ENCODE peak calls at places on chromosomes 3 and 15, in ten cellular contexts. Y, T, C, A, D, B, P, E, W and V are unnamed samples.
A peak's percentile ranks its signal among the peaks of the same experiment; 100 is the strongest.

GRCh38 chr15:62099171-62099601 is 32.4 kb downstream of the C2CD4A start:
- DNase-seq in Y (no peak), T (no peak), C (peak; percentile 66), A (no peak), D (no peak), B (peak; percentile 72), P (no peak), E (no peak), W (peak; percentile 39), V (no peak)

GRCh38 chr15:78365931-78366330 is 25.8 kb downstream of the CRABP1 start:
- DNase-seq in Y (no peak), T (no peak), C (no peak), A (no peak), D (no peak), B (no peak), P (no peak), E (no peak), W (no peak), V (no peak)

GRCh38 chr3:4990061-4990460 is 10.8 kb downstream of the BHLHE40 start:
- DNase-seq in Y (no peak), T (no peak), C (peak; percentile 26), A (no peak), D (no peak), B (no peak), P (no peak), E (no peak), W (no peak), V (no peak)

GRCh38 chr3:111936191-111936841 is 42.5 kb upstream of the ABHD10 start:
- DNase-seq in Y (no peak), T (no peak), C (peak; percentile 73), A (no peak), D (no peak), B (peak; percentile 77), P (no peak), E (no peak), W (no peak), V (no peak)

GRCh38 chr3:42421818-42422796 is 11.7 kb upstream of the LYZL4 start:
- DNase-seq in Y (peak; percentile 46), T (no peak), C (no peak), A (no peak), D (no peak), B (no peak), P (no peak), E (no peak), W (no peak), V (no peak)

GRCh38 chr3:152738656-152739055 is 96.3 kb upstream of the P2RY1 start:
- DNase-seq in Y (no peak), T (no peak), C (peak; percentile 60), A (no peak), D (no peak), B (peak; percentile 39), P (no peak), E (no peak), W (no peak), V (no peak)

GRCh38 chr3:44058022-44058867 is 183.4 kb upstream of the TOPAZ1 start:
- DNase-seq in Y (peak; percentile 58), T (peak; percentile 77), C (peak; percentile 69), A (peak; percentile 64), D (no peak), B (peak; percentile 79), P (no peak), E (no peak), W (no peak), V (no peak)

GRCh38 chr3:17110665-17111396 is 226.1 kb downstream of the PLCL2 start:
- DNase-seq in Y (no peak), T (peak; percentile 23), C (no peak), A (no peak), D (no peak), B (no peak), P (no peak), E (no peak), W (no peak), V (no peak)

GRCh38 chr15:71449956-71450355 is 334.7 kb downstream of the THSD4 start:
- DNase-seq in Y (no peak), T (no peak), C (no peak), A (no peak), D (no peak), B (no peak), P (no peak), E (no peak), W (no peak), V (no peak)

GRCh38 chr3:172102123-172102882 is 62.9 kb downstream of the FNDC3B start:
- DNase-seq in Y (no peak), T (peak; percentile 31), C (no peak), A (peak; percentile 51), D (no peak), B (no peak), P (no peak), E (no peak), W (peak; percentile 75), V (no peak)

GRCh38 chr3:105502333-105502732 is 135.6 kb downstream of the ALCAM start:
- DNase-seq in Y (no peak), T (no peak), C (no peak), A (no peak), D (no peak), B (no peak), P (no peak), E (no peak), W (no peak), V (no peak)

GRCh38 chr3:52798978-52799476 is 4.4 kb downstream of the ITIH3 start:
- DNase-seq in Y (peak; percentile 31), T (peak; percentile 55), C (no peak), A (no peak), D (no peak), B (no peak), P (no peak), E (peak; percentile 59), W (peak; percentile 50), V (no peak)

GRCh38 chr15:97566957-97567356 is 393.5 kb upstream of the ARRDC4 start:
- DNase-seq in Y (no peak), T (no peak), C (no peak), A (no peak), D (peak; percentile 43), B (no peak), P (no peak), E (no peak), W (no peak), V (no peak)

GRCh38 chr3:42544492-42545283 is 37.1 kb downstream of the SEC22C start:
- DNase-seq in Y (peak; percentile 39), T (no peak), C (no peak), A (no peak), D (peak; percentile 48), B (peak; percentile 9), P (no peak), E (no peak), W (peak; percentile 84), V (no peak)

GRCh38 chr3:5442786-5443138 is 255.3 kb downstream of the EDEM1 start:
- DNase-seq in Y (no peak), T (no peak), C (no peak), A (no peak), D (no peak), B (no peak), P (no peak), E (no peak), W (no peak), V (no peak)

GRCh38 chr15:72312605-72313447 is 7.1 kb downstream of the CELF6 start:
- DNase-seq in Y (peak; percentile 74), T (peak; percentile 76), C (peak; percentile 74), A (peak; percentile 60), D (peak; percentile 74), B (peak; percentile 50), P (no peak), E (peak; percentile 81), W (peak; percentile 77), V (no peak)

GRCh38 chr3:197478746-197479668 is 76.8 kb downstream of the BDH1 start:
- DNase-seq in Y (no peak), T (no peak), C (no peak), A (no peak), D (no peak), B (no peak), P (no peak), E (no peak), W (no peak), V (no peak)

GRCh38 chr3:191328963-191329653 is at the start of gene CCDC50:
- DNase-seq in Y (peak; percentile 90), T (peak; percentile 87), C (peak; percentile 68), A (peak; percentile 39), D (peak; percentile 85), B (peak; percentile 83), P (peak; percentile 88), E (peak; percentile 90), W (peak; percentile 93), V (peak; percentile 76)

GRCh38 chr3:131053021-131053420 is 26.3 kb downstream of the NEK11 start:
- DNase-seq in Y (no peak), T (no peak), C (peak; percentile 51), A (no peak), D (no peak), B (peak; percentile 52), P (no peak), E (peak; percentile 29), W (no peak), V (no peak)
- TF ChIP-seq CTCF in Y (peak; percentile 33), T (no peak), C (peak; percentile 39), A (no peak), D (peak; percentile 41), B (peak; percentile 51), P (no peak), E (peak; percentile 56), W (peak; percentile 25), V (no peak)

DNA sequence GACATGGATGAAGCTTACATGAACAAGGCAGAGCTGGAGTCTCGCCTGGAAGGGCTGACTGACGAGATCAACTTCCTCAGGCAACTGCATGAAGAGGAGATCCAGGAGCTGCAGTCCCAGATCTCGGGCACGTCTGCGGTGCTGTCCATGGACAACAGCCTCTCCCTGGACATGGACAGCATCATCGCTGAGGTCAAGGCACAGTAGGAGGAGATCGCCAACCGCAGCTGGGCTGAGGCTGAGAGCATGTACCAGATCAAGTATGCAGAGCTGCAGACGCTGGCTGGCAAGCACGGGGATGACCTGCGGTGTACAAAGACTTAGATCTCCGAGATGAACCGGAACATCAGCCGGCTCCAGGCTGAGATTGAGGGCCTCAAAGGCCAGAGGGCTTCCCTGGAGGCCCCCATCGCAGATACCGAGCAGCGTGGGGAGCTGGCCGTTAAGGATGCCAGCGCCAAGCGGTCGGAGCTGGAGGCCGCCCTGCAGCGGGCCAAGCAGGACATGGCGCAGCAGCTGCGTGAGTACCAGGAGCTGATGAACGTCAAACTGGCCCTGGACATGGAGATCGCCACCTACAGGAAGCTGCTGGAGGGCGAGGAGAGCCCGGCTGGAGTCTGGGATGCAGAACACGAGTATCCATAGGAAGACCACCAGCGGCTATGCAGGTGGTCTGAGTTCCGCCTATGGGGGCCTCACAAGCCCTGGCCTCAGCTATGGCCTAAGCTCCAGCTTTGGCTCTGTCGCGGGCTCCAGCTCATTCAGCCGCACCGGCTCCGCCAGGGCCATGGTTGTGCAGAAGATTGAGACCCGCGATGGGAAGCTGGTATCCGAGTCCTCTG is 77.6 kb downstream of the CLDN11 start:
- DNase-seq in Y (no peak), T (no peak), C (no peak), A (no peak), D (no peak), B (no peak), P (peak; percentile 30), E (no peak), W (no peak), V (no peak)
- TF ChIP-seq CTCF in Y (no peak), T (no peak), C (no peak), A (no peak), D (peak; percentile 14), B (no peak), P (no peak), E (no peak), W (no peak), V (no peak)

GRCh38 chr3:13479582-13480339 is at the start of gene HDAC11:
- DNase-seq in Y (peak; percentile 99), T (peak; percentile 100), C (peak; percentile 95), A (peak; percentile 97), D (peak; percentile 99), B (peak; percentile 97), P (peak; percentile 100), E (peak; percentile 100), W (peak; percentile 99), V (peak; percentile 87)
- TF ChIP-seq CTCF in Y (no peak), T (no peak), C (no peak), A (no peak), D (no peak), B (peak; percentile 9), P (peak; percentile 42), E (no peak), W (peak; percentile 54), V (no peak)

GRCh38 chr15:74664028-74664616 is 31.7 kb downstream of the EDC3 start:
- DNase-seq in Y (peak; percentile 63), T (no peak), C (peak; percentile 77), A (no peak), D (no peak), B (peak; percentile 29), P (peak; percentile 10), E (no peak), W (peak; percentile 63), V (no peak)
- TF ChIP-seq CTCF in Y (no peak), T (no peak), C (no peak), A (no peak), D (no peak), B (no peak), P (no peak), E (no peak), W (no peak), V (no peak)